ENCODE peak calls at places on chromosome 1, in nine cellular contexts. A, E, X, N, Z, Y, L, M and C are unnamed samples. For H3K27me3, the result is how much of the 10 kb centered on the place peaks cover.

GRCh38 chr1:35571263-35571662 is 1.9 kb upstream of the TFAP2E start:
- DNase-seq in A (no peak), E (peak), X (no peak), N (no peak), Z (no peak), Y (no peak), L (no peak), M (no peak), C (no peak)

GRCh38 chr1:77489910-77490309 is 192.5 kb downstream of the ZZZ3 start:
- DNase-seq in A (no peak), E (no peak), X (peak), N (no peak), Z (no peak), Y (peak), L (no peak), M (peak), C (no peak)

GRCh38 chr1:33735624-33736023 is 128.3 kb upstream of the HMGB4 start:
- DNase-seq in A (no peak), E (peak), X (no peak), N (no peak), Z (no peak), Y (no peak), L (no peak), M (peak), C (peak)

GRCh38 chr1:44433209-44433608 is 28.2 kb downstream of the RNF220 start:
- DNase-seq in A (no peak), E (no peak), X (no peak), N (no peak), Z (no peak), Y (no peak), L (peak), M (peak), C (peak)

GRCh38 chr1:61330571-61330970 is 248.2 kb downstream of the NFIA start:
- DNase-seq in A (no peak), E (no peak), X (no peak), N (no peak), Z (no peak), Y (no peak), L (no peak), M (no peak), C (no peak)

GRCh38 chr1:98086796-98087195 is 166.0 kb upstream of the DPYD start:
- DNase-seq in A (peak), E (no peak), X (peak), N (no peak), Z (peak), Y (peak), L (peak), M (peak), C (peak)

GRCh38 chr1:232751393-232752140 is 53.6 kb upstream of the MAP10 start:
- DNase-seq in A (no peak), E (no peak), X (no peak), N (no peak), Z (no peak), Y (no peak), L (no peak), M (no peak), C (no peak)

GRCh38 chr1:216111842-216112241 is 311.4 kb downstream of the USH2A start:
- DNase-seq in A (no peak), E (no peak), X (no peak), N (peak), Z (no peak), Y (no peak), L (no peak), M (peak), C (peak)

GRCh38 chr1:95035536-95035935 is 37.2 kb downstream of the ALG14 start:
- DNase-seq in A (no peak), E (no peak), X (no peak), N (no peak), Z (peak), Y (no peak), L (no peak), M (peak), C (peak)

GRCh38 chr1:33331444-33332356 is 10.8 kb upstream of the A3GALT2 start:
- DNase-seq in A (no peak), E (no peak), X (no peak), N (no peak), Z (no peak), Y (no peak), L (no peak), M (no peak), C (no peak)

GRCh38 chr1:110060034-110060661 is 10.3 kb downstream of the ALX3 start:
- DNase-seq in A (peak), E (no peak), X (no peak), N (peak), Z (no peak), Y (peak), L (peak), M (peak), C (peak)

GRCh38 chr1:51621161-51621560 is 4.3 kb downstream of the OSBPL9 start:
- DNase-seq in A (no peak), E (no peak), X (no peak), N (no peak), Z (no peak), Y (no peak), L (no peak), M (no peak), C (no peak)

GRCh38 chr1:51621841-51622454 is 5.1 kb downstream of the OSBPL9 start:
- DNase-seq in A (no peak), E (no peak), X (no peak), N (no peak), Z (no peak), Y (no peak), L (no peak), M (no peak), C (no peak)

GRCh38 chr1:51623450-51623849 is 6.6 kb downstream of the OSBPL9 start:
- DNase-seq in A (no peak), E (no peak), X (no peak), N (no peak), Z (no peak), Y (no peak), L (no peak), M (no peak), C (no peak)

GRCh38 chr1:51623025-51623424 is 6.1 kb downstream of the OSBPL9 start:
- DNase-seq in A (no peak), E (no peak), X (no peak), N (no peak), Z (no peak), Y (no peak), L (no peak), M (no peak), C (no peak)

GRCh38 chr1:51622455-51622913 is 5.6 kb downstream of the OSBPL9 start:
- DNase-seq in A (peak), E (no peak), X (no peak), N (no peak), Z (peak), Y (peak), L (peak), M (peak), C (peak)
- H3K9ac ChIP-seq in A (no peak), E (no peak), X (no peak), N (no peak), Z (no peak), Y (no peak), L (no peak), M (no peak), C (peak)

GRCh38 chr1:30749691-30750583 is 7.6 kb downstream of the LAPTM5 start:
- DNase-seq in A (no peak), E (no peak), X (no peak), N (peak), Z (no peak), Y (no peak), L (no peak), M (no peak), C (no peak)
- H3K4me3 ChIP-seq in A (no peak), E (no peak), X (no peak), N (peak), Z (no peak), Y (no peak), L (no peak), M (no peak), C (no peak)

GRCh38 chr1:10776206-10776905 is 20.1 kb downstream of the CASZ1 start:
- DNase-seq in A (no peak), E (peak), X (no peak), N (no peak), Z (no peak), Y (no peak), L (no peak), M (no peak), C (peak)
- H3K27me3 ChIP-seq in A (under half), E (under half), X (under half), N (half or more), Z (under half), Y (under half), L (under half), M (under half), C (under half)

GRCh38 chr1:28172690-28173150 is 3.8 kb downstream of the PTAFR start:
- DNase-seq in A (peak), E (peak), X (no peak), N (peak), Z (no peak), Y (no peak), L (peak), M (peak), C (no peak)

GRCh38 chr1:28170036-28170596 is 6.4 kb downstream of the PTAFR start:
- DNase-seq in A (peak), E (no peak), X (no peak), N (no peak), Z (peak), Y (no peak), L (no peak), M (no peak), C (peak)

GRCh38 chr1:28173980-28174297 is 2.6 kb downstream of the PTAFR start:
- DNase-seq in A (no peak), E (peak), X (no peak), N (no peak), Z (no peak), Y (no peak), L (no peak), M (no peak), C (no peak)

GRCh38 chr1:28171246-28171645 is 5.2 kb downstream of the PTAFR start:
- DNase-seq in A (no peak), E (no peak), X (no peak), N (no peak), Z (peak), Y (no peak), L (no peak), M (no peak), C (no peak)

DNA sequence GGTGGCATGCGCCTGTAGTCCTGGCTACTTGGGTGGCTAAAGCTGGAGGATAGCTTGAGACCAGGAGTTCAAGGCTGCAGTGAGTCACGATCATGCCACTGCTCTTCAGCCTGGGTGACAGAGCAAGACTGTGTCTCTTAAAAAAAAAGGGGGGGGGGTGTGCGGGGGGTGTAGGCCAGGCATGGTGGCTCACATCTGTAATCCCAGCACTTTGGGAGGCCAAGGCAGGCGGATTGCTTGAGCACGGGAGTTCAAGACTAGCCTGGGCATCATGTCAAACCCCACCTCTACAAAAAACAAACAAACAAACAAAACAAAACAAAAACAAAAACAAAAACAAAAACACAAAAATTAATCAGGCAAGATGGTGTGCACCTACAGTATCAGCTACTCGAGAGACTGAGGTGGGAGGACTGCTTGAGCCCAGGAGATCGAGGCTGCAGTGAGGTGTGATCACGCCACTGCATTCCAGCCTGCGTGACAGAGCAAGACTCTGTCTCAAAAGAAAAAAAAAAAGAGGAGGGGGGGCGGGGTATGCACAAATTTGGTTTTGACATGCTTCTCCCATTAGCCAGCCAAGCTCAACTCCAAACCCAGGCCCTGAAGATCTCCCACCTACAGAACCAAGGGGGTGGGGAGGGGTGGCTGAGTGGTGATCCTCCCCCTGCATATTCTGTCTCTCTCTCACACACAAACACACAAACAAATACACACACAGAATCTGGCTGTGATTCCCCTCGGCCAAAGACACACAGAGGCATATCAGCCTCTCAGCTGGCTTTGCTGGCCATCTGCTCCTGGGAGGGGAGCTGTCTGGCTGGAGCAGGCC is 3.1 kb downstream of the PTAFR start:
- DNase-seq in A (peak), E (no peak), X (no peak), N (no peak), Z (no peak), Y (no peak), L (no peak), M (peak), C (no peak)
- H3K9ac ChIP-seq in A (no peak), E (no peak), X (no peak), N (no peak), Z (no peak), Y (peak), L (no peak), M (no peak), C (no peak)